ENCODE peak calls at places on chromosome 18, in five cellular contexts. O is NCI-H1417; I is activated naive CD4-positive, alpha-beta T cell treated with anti-CD3 and anti-CD28 coated beads, Interleukin-2, amount 50 U/mL, for 72 hours; J is A549; D is heart right ventricle. Z is an unnamed sample.

GRCh38 chr18:33169218-33169617 is 271.3 kb downstream of the CCDC178 start:
- DNase-seq in O (no peak), I (no peak), J (no peak), D (no peak), Z (no peak)

GRCh38 chr18:9876867-9877654 is 8.7 kb upstream of the TXNDC2 start:
- DNase-seq in O (no peak), I (no peak), J (peak; percentile 92), D (no peak), Z (peak; percentile 84)

GRCh38 chr18:43081396-43081795 is 34.1 kb downstream of the RIT2 start:
- DNase-seq in O (no peak), I (no peak), J (no peak), D (no peak), Z (no peak)

GRCh38 chr18:31942301-31942998 is 478 bp downstream of the TRAPPC8 start:
- DNase-seq in O (peak; percentile 95), I (no peak), J (peak; percentile 1), D (peak; percentile 25), Z (peak; percentile 11)

GRCh38 chr18:46623541-46623940 is 33.5 kb downstream of the LOXHD1 start:
- DNase-seq in O (no peak), I (no peak), J (no peak), D (peak; percentile 19), Z (peak; percentile 14)

GRCh38 chr18:79553696-79554095 is 125.9 kb upstream of the CTDP1 start:
- DNase-seq in O (no peak), I (no peak), J (no peak), D (no peak), Z (no peak)

GRCh38 chr18:58456625-58457024 is 172.3 kb downstream of the ALPK2 start:
- DNase-seq in O (no peak), I (no peak), J (no peak), D (no peak), Z (no peak)

GRCh38 chr18:3593381-3593903 is 143.5 kb downstream of the TGIF1 start:
- DNase-seq in O (no peak), I (no peak), J (peak; percentile 94), D (no peak), Z (no peak)

GRCh38 chr18:36843784-36844183 is 14.9 kb downstream of the KIAA1328 start:
- DNase-seq in O (no peak), I (no peak), J (no peak), D (no peak), Z (no peak)

GRCh38 chr18:36035253-36035652 is 32.1 kb downstream of the RPRD1A start:
- DNase-seq in O (peak; percentile 70), I (no peak), J (no peak), D (no peak), Z (no peak)

GRCh38 chr18:26480897-26481795 is 67.2 kb downstream of the KCTD1 start:
- DNase-seq in O (no peak), I (no peak), J (peak; percentile 95), D (no peak), Z (no peak)

GRCh38 chr18:12023375-12023774 is 42.1 kb downstream of the IMPA2 start:
- DNase-seq in O (no peak), I (no peak), J (no peak), D (no peak), Z (no peak)

GRCh38 chr18:36511791-36512352 is 214.4 kb downstream of the FHOD3 start:
- DNase-seq in O (no peak), I (no peak), J (no peak), D (no peak), Z (no peak)

GRCh38 chr18:22345733-22346132 is 72.0 kb downstream of the CTAGE1 start:
- DNase-seq in O (no peak), I (no peak), J (no peak), D (no peak), Z (no peak)

GRCh38 chr18:58348517-58348916 is 280.4 kb downstream of the ALPK2 start:
- DNase-seq in O (no peak), I (no peak), J (no peak), D (no peak), Z (no peak)

GRCh38 chr18:38413202-38413601 is 847.6 kb upstream of the CELF4 start:
- DNase-seq in O (peak; percentile 57), I (no peak), J (no peak), D (no peak), Z (no peak)

GRCh38 chr18:44917184-44917864 is 236.6 kb downstream of the SETBP1 start:
- DNase-seq in O (no peak), I (no peak), J (no peak), D (no peak), Z (peak; percentile 26)

GRCh38 chr18:77369644-77370043 is 120.0 kb downstream of the GALR1 start:
- DNase-seq in O (no peak), I (no peak), J (peak; percentile 5), D (no peak), Z (no peak)

GRCh38 chr18:74478876-74479275 is 17.3 kb upstream of the CNDP2 start:
- DNase-seq in O (no peak), I (no peak), J (no peak), D (no peak), Z (no peak)

GRCh38 chr18:58290059-58290747 is 246.2 kb downstream of the NEDD4L start:
- DNase-seq in O (no peak), I (no peak), J (no peak), D (no peak), Z (no peak)

GRCh38 chr18:59455728-59456276 is 96.7 kb upstream of the LMAN1 start:
- DNase-seq in O (peak; percentile 41), I (no peak), J (no peak), D (peak; percentile 40), Z (no peak)

GRCh38 chr18:60775978-60776377 is 403.4 kb upstream of the MC4R start:
- DNase-seq in O (no peak), I (no peak), J (no peak), D (no peak), Z (no peak)

GRCh38 chr18:45821021-45821420 is 4.5 kb upstream of the SIGLEC15 start:
- DNase-seq in O (no peak), I (no peak), J (no peak), D (no peak), Z (no peak)

GRCh38 chr18:76708036-76708726 is 114.2 kb upstream of the ZNF236 start:
- DNase-seq in O (no peak), I (no peak), J (no peak), D (no peak), Z (no peak)

GRCh38 chr18:74299746-74300145 is 8.0 kb upstream of the CYB5A start:
- DNase-seq in O (no peak), I (no peak), J (no peak), D (no peak), Z (no peak)

GRCh38 chr18:45521151-45521550 is 94.1 kb upstream of the SLC14A2 start:
- DNase-seq in O (no peak), I (no peak), J (no peak), D (no peak), Z (no peak)

GRCh38 chr18:54127759-54128378 is 96.6 kb downstream of the MBD2 start:
- DNase-seq in O (peak; percentile 64), I (no peak), J (peak; percentile 15), D (no peak), Z (no peak)

GRCh38 chr18:33051397-33051796 is 278.6 kb upstream of the KLHL14 start:
- DNase-seq in O (peak; percentile 85), I (no peak), J (no peak), D (no peak), Z (no peak)

GRCh38 chr18:23194150-23194968 is 59.1 kb downstream of the CABLES1 start:
- DNase-seq in O (no peak), I (no peak), J (no peak), D (no peak), Z (no peak)

GRCh38 chr18:2223394-2223793 is 347.9 kb downstream of the METTL4 start:
- DNase-seq in O (no peak), I (no peak), J (no peak), D (no peak), Z (no peak)

GRCh38 chr18:62420151-62420512 is 95.0 kb downstream of the TNFRSF11A start:
- DNase-seq in O (no peak), I (no peak), J (peak; percentile 48), D (no peak), Z (no peak)